ENCODE peak calls at places on chromosome 14, in ten cellular contexts. One of them, this sample, is unnamed.

GRCh38 chr14:55921516-55921915 is 196.7 kb upstream of the PELI2 start:
- DNase-seq in endothelial cell of umbilical vein: peak; percentile 26
- DNase-seq in endodermal cell: no peak
- DNase-seq in IMR-90: no peak
- DNase-seq in psoas muscle: no peak
- DNase-seq in lung: no peak
- DNase-seq in cardiac muscle cell: no peak
- DNase-seq in coronary artery: no peak
- DNase-seq in left lung: no peak
- DNase-seq in GM06990: no peak
- DNase-seq in this sample: no peak

GRCh38 chr14:38339704-38340103 is 83.8 kb upstream of the CLEC14A start:
- DNase-seq in cardiac muscle cell: peak; percentile 71
- DNase-seq in lung: no peak
- DNase-seq in left lung: no peak
- DNase-seq in endothelial cell of umbilical vein: no peak
- DNase-seq in endodermal cell: no peak
- DNase-seq in coronary artery: no peak
- DNase-seq in psoas muscle: no peak
- DNase-seq in IMR-90: peak; percentile 71
- DNase-seq in GM06990: no peak
- DNase-seq in this sample: no peak

GRCh38 chr14:59199205-59199604 is 10.7 kb downstream of the DAAM1 start:
- DNase-seq in psoas muscle: no peak
- DNase-seq in GM06990: no peak
- DNase-seq in coronary artery: no peak
- DNase-seq in endothelial cell of umbilical vein: no peak
- DNase-seq in lung: no peak
- DNase-seq in IMR-90: no peak
- DNase-seq in left lung: no peak
- DNase-seq in cardiac muscle cell: no peak
- DNase-seq in endodermal cell: no peak
- DNase-seq in this sample: no peak

GRCh38 chr14:90578283-90578985 is 181.6 kb downstream of the CALM1 start:
- DNase-seq in lung: no peak
- DNase-seq in GM06990: no peak
- DNase-seq in left lung: peak; percentile 58
- DNase-seq in coronary artery: no peak
- DNase-seq in endothelial cell of umbilical vein: no peak
- DNase-seq in endodermal cell: no peak
- DNase-seq in IMR-90: no peak
- DNase-seq in cardiac muscle cell: no peak
- DNase-seq in psoas muscle: peak; percentile 84
- DNase-seq in this sample: no peak

GRCh38 chr14:57748279-57748678 is 117.6 kb downstream of the SLC35F4 start:
- DNase-seq in IMR-90: no peak
- DNase-seq in left lung: no peak
- DNase-seq in coronary artery: no peak
- DNase-seq in endodermal cell: no peak
- DNase-seq in GM06990: no peak
- DNase-seq in lung: no peak
- DNase-seq in psoas muscle: no peak
- DNase-seq in cardiac muscle cell: no peak
- DNase-seq in endothelial cell of umbilical vein: no peak
- DNase-seq in this sample: no peak

GRCh38 chr14:53391631-53392030 is 238.5 kb upstream of the DDHD1 start:
- DNase-seq in endothelial cell of umbilical vein: peak; percentile 9
- DNase-seq in endodermal cell: no peak
- DNase-seq in psoas muscle: no peak
- DNase-seq in GM06990: no peak
- DNase-seq in left lung: no peak
- DNase-seq in coronary artery: no peak
- DNase-seq in IMR-90: peak; percentile 90
- DNase-seq in lung: no peak
- DNase-seq in cardiac muscle cell: peak; percentile 26
- DNase-seq in this sample: no peak

GRCh38 chr14:31527546-31527945 is 33.7 kb upstream of the NUBPL start:
- DNase-seq in lung: no peak
- DNase-seq in psoas muscle: no peak
- DNase-seq in left lung: no peak
- DNase-seq in coronary artery: no peak
- DNase-seq in endothelial cell of umbilical vein: no peak
- DNase-seq in GM06990: no peak
- DNase-seq in cardiac muscle cell: no peak
- DNase-seq in IMR-90: no peak
- DNase-seq in endodermal cell: no peak
- DNase-seq in this sample: no peak

GRCh38 chr14:29759521-29760340 is 167.9 kb downstream of the PRKD1 start:
- DNase-seq in endodermal cell: no peak
- DNase-seq in IMR-90: no peak
- DNase-seq in psoas muscle: no peak
- DNase-seq in coronary artery: no peak
- DNase-seq in left lung: no peak
- DNase-seq in GM06990: peak; percentile 6
- DNase-seq in endothelial cell of umbilical vein: no peak
- DNase-seq in lung: no peak
- DNase-seq in cardiac muscle cell: peak; percentile 25
- DNase-seq in this sample: no peak

GRCh38 chr14:31564194-31564593 is 3.0 kb downstream of the NUBPL start:
- DNase-seq in lung: no peak
- DNase-seq in endodermal cell: no peak
- DNase-seq in GM06990: no peak
- DNase-seq in IMR-90: no peak
- DNase-seq in coronary artery: no peak
- DNase-seq in endothelial cell of umbilical vein: no peak
- DNase-seq in cardiac muscle cell: no peak
- DNase-seq in left lung: no peak
- DNase-seq in psoas muscle: no peak
- DNase-seq in this sample: no peak

GRCh38 chr14:45156067-45156466 is 20.3 kb downstream of the FANCM start:
- DNase-seq in endodermal cell: no peak
- DNase-seq in coronary artery: no peak
- DNase-seq in left lung: no peak
- DNase-seq in psoas muscle: no peak
- DNase-seq in lung: no peak
- DNase-seq in GM06990: no peak
- DNase-seq in IMR-90: peak; percentile 4
- DNase-seq in endothelial cell of umbilical vein: no peak
- DNase-seq in cardiac muscle cell: peak; percentile 32
- DNase-seq in this sample: no peak

GRCh38 chr14:52219488-52220084 is 47.9 kb upstream of the PTGDR start:
- DNase-seq in cardiac muscle cell: peak; percentile 45
- DNase-seq in psoas muscle: no peak
- DNase-seq in left lung: no peak
- DNase-seq in IMR-90: no peak
- DNase-seq in endodermal cell: no peak
- DNase-seq in lung: no peak
- DNase-seq in GM06990: no peak
- DNase-seq in endothelial cell of umbilical vein: no peak
- DNase-seq in coronary artery: no peak
- DNase-seq in this sample: no peak

GRCh38 chr14:103611215-103611614 is 17.8 kb upstream of the KLC1 start:
- DNase-seq in GM06990: no peak
- DNase-seq in psoas muscle: no peak
- DNase-seq in IMR-90: no peak
- DNase-seq in cardiac muscle cell: no peak
- DNase-seq in endothelial cell of umbilical vein: no peak
- DNase-seq in coronary artery: no peak
- DNase-seq in left lung: no peak
- DNase-seq in lung: no peak
- DNase-seq in endodermal cell: no peak
- DNase-seq in this sample: no peak

GRCh38 chr14:54653764-54654469 is 87.0 kb downstream of the SAMD4A start:
- DNase-seq in coronary artery: no peak
- DNase-seq in left lung: no peak
- DNase-seq in endothelial cell of umbilical vein: peak; percentile 99
- DNase-seq in psoas muscle: peak; percentile 75
- DNase-seq in endodermal cell: no peak
- DNase-seq in IMR-90: peak; percentile 88
- DNase-seq in lung: no peak
- DNase-seq in GM06990: no peak
- DNase-seq in cardiac muscle cell: peak; percentile 88
- DNase-seq in this sample: peak; percentile 84

DNA sequence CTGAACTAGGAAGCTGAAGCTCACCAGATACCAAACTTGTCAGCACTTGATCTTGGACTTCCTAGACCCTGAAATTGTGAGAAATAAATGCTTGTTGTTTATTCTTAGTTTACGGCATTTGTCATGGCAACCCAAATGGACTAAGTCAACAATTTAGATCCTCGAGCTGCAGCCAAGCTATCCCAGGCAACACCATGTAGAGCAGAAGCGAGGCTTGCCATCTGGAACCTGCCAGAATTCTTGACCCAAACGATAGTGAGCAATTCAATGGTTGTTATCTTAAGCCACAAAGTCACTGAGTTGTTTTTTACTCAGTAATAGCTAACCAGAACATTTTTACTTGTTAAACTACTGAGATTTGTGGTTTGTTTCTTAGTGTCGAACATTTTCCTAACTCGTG is 458.5 kb upstream of the FLRT2 start:
- DNase-seq in left lung: no peak
- DNase-seq in endodermal cell: no peak
- DNase-seq in endothelial cell of umbilical vein: no peak
- DNase-seq in cardiac muscle cell: peak; percentile 11
- DNase-seq in lung: no peak
- DNase-seq in GM06990: no peak
- DNase-seq in coronary artery: no peak
- DNase-seq in IMR-90: no peak
- DNase-seq in psoas muscle: no peak
- DNase-seq in this sample: no peak
- TF ChIP-seq CTCF in left lung: no peak
- TF ChIP-seq CTCF in endodermal cell: no peak
- TF ChIP-seq CTCF in endothelial cell of umbilical vein: no peak
- TF ChIP-seq CTCF in cardiac muscle cell: no peak
- TF ChIP-seq CTCF in lung: no peak
- TF ChIP-seq CTCF in GM06990: no peak
- TF ChIP-seq CTCF in coronary artery: no peak
- TF ChIP-seq CTCF in IMR-90: no peak
- TF ChIP-seq CTCF in psoas muscle: no peak
- TF ChIP-seq CTCF in this sample: no peak

GRCh38 chr14:78758333-78758732 is 588.2 kb downstream of the NRXN3 start:
- DNase-seq in GM06990: no peak
- DNase-seq in endodermal cell: peak; percentile 72
- DNase-seq in psoas muscle: no peak
- DNase-seq in cardiac muscle cell: peak; percentile 11
- DNase-seq in IMR-90: peak; percentile 17
- DNase-seq in left lung: no peak
- DNase-seq in endothelial cell of umbilical vein: peak; percentile 49
- DNase-seq in coronary artery: no peak
- DNase-seq in lung: no peak
- DNase-seq in this sample: no peak
- TF ChIP-seq CTCF in GM06990: peak; percentile 80
- TF ChIP-seq CTCF in endodermal cell: peak; percentile 78
- TF ChIP-seq CTCF in psoas muscle: peak; percentile 15
- TF ChIP-seq CTCF in cardiac muscle cell: peak; percentile 23
- TF ChIP-seq CTCF in IMR-90: peak; percentile 44
- TF ChIP-seq CTCF in left lung: no peak
- TF ChIP-seq CTCF in endothelial cell of umbilical vein: peak; percentile 29
- TF ChIP-seq CTCF in coronary artery: no peak
- TF ChIP-seq CTCF in lung: no peak
- TF ChIP-seq CTCF in this sample: peak; percentile 43

GRCh38 chr14:51206462-51206861 is 33.6 kb upstream of the TMX1 start:
- DNase-seq in lung: no peak
- DNase-seq in endodermal cell: no peak
- DNase-seq in coronary artery: no peak
- DNase-seq in psoas muscle: no peak
- DNase-seq in GM06990: no peak
- DNase-seq in IMR-90: no peak
- DNase-seq in left lung: no peak
- DNase-seq in endothelial cell of umbilical vein: no peak
- DNase-seq in cardiac muscle cell: no peak
- DNase-seq in this sample: no peak

GRCh38 chr14:51203881-51204280 is 36.2 kb upstream of the TMX1 start:
- DNase-seq in cardiac muscle cell: no peak
- DNase-seq in psoas muscle: no peak
- DNase-seq in endothelial cell of umbilical vein: no peak
- DNase-seq in left lung: no peak
- DNase-seq in endodermal cell: no peak
- DNase-seq in coronary artery: no peak
- DNase-seq in lung: no peak
- DNase-seq in IMR-90: no peak
- DNase-seq in GM06990: no peak
- DNase-seq in this sample: no peak

GRCh38 chr14:51201890-51202289 is 38.2 kb upstream of the TMX1 start:
- DNase-seq in cardiac muscle cell: no peak
- DNase-seq in psoas muscle: no peak
- DNase-seq in GM06990: no peak
- DNase-seq in coronary artery: no peak
- DNase-seq in lung: no peak
- DNase-seq in IMR-90: no peak
- DNase-seq in left lung: no peak
- DNase-seq in endodermal cell: no peak
- DNase-seq in endothelial cell of umbilical vein: no peak
- DNase-seq in this sample: no peak

GRCh38 chr14:51205486-51205885 is 34.6 kb upstream of the TMX1 start:
- DNase-seq in cardiac muscle cell: no peak
- DNase-seq in endodermal cell: no peak
- DNase-seq in GM06990: no peak
- DNase-seq in endothelial cell of umbilical vein: no peak
- DNase-seq in lung: no peak
- DNase-seq in IMR-90: no peak
- DNase-seq in coronary artery: no peak
- DNase-seq in psoas muscle: no peak
- DNase-seq in left lung: no peak
- DNase-seq in this sample: no peak

GRCh38 chr14:51202914-51203665 is 37.0 kb upstream of the TMX1 start:
- DNase-seq in endodermal cell: no peak
- DNase-seq in IMR-90: no peak
- DNase-seq in cardiac muscle cell: no peak
- DNase-seq in GM06990: peak; percentile 75
- DNase-seq in psoas muscle: no peak
- DNase-seq in lung: no peak
- DNase-seq in left lung: peak; percentile 24
- DNase-seq in coronary artery: no peak
- DNase-seq in endothelial cell of umbilical vein: no peak
- DNase-seq in this sample: no peak
- TF ChIP-seq CTCF in endodermal cell: peak; percentile 28
- TF ChIP-seq CTCF in IMR-90: no peak
- TF ChIP-seq CTCF in cardiac muscle cell: no peak
- TF ChIP-seq CTCF in GM06990: peak; percentile 55
- TF ChIP-seq CTCF in psoas muscle: no peak
- TF ChIP-seq CTCF in lung: no peak
- TF ChIP-seq CTCF in left lung: no peak
- TF ChIP-seq CTCF in coronary artery: no peak
- TF ChIP-seq CTCF in endothelial cell of umbilical vein: no peak
- TF ChIP-seq CTCF in this sample: no peak

DNA sequence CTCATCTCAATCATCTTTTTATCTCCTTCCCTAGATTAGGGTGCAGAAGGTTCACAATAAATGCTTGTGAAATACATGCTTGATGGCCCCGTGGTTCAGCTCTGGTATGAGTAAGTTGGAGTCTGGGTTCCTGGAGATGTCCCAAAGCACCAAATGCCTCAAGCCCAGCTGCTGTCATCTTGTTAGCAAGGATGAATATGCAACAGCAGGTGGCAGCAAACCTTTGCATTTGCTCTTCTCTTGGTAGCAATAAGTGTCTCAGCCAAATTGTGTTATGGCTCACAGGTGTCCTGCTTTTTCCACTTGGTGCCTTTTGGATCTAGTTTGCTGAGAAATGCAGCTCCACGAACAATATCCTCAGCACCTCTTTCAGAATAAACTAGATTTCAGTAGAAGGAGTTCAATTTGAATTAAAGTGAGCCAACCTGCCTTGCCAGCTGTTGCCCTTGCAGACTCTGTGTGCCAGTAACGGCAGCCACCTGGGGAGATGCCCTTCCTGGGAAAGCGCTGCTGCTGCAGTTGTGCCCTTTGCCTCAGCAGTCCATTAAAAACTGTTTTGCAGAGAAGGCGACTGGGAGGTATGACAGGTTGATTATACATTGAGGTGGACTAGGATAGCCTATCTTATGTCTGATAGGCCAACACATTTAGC is 417.3 kb downstream of the SNAPC1 start:
- DNase-seq in coronary artery: no peak
- DNase-seq in endothelial cell of umbilical vein: peak; percentile 72
- DNase-seq in psoas muscle: no peak
- DNase-seq in lung: peak; percentile 58
- DNase-seq in left lung: peak; percentile 29
- DNase-seq in cardiac muscle cell: peak; percentile 92
- DNase-seq in GM06990: peak; percentile 6
- DNase-seq in IMR-90: peak; percentile 91
- DNase-seq in endodermal cell: peak; percentile 87
- DNase-seq in this sample: no peak
- TF ChIP-seq CTCF in coronary artery: no peak
- TF ChIP-seq CTCF in endothelial cell of umbilical vein: peak; percentile 50
- TF ChIP-seq CTCF in psoas muscle: peak; percentile 32
- TF ChIP-seq CTCF in lung: no peak
- TF ChIP-seq CTCF in left lung: peak; percentile 45
- TF ChIP-seq CTCF in cardiac muscle cell: peak; percentile 73
- TF ChIP-seq CTCF in GM06990: peak; percentile 56
- TF ChIP-seq CTCF in IMR-90: peak; percentile 86
- TF ChIP-seq CTCF in endodermal cell: peak; percentile 89
- TF ChIP-seq CTCF in this sample: peak; percentile 59